ENCODE peak calls at places on chromosome 2, in nine cellular contexts. One of them, this sample, is unnamed.

GRCh38 chr2:213455316-213456008 is 171.2 kb downstream of the SPAG16 start:
- DNase-seq in stimulated activated CD8-positive, alpha-beta memory T cell treated with anti-CD3 and anti-CD28 coated beads, Interleukin-4, amount 100 ng/mL, for 1 hour: no peak
- DNase-seq in IMR-90: no peak
- DNase-seq in cardiac fibroblast: no peak
- DNase-seq in kidney epithelial cell: no peak
- DNase-seq in EL: no peak
- DNase-seq in stimulated activated CD4-positive, alpha-beta T cell treated with anti-CD3 and anti-CD28 coated beads, Interleukin-12 subunit alpha, Interleukin-12 subunit beta, amount 100 ng/mL, for 4 hours: no peak
- DNase-seq in body of pancreas: no peak
- DNase-seq in iris pigment epithelial cell: no peak
- DNase-seq in this sample: no peak

GRCh38 chr2:29397039-29397438 is 281.8 kb downstream of the CLIP4 start:
- DNase-seq in stimulated activated CD8-positive, alpha-beta memory T cell treated with anti-CD3 and anti-CD28 coated beads, Interleukin-4, amount 100 ng/mL, for 1 hour: no peak
- DNase-seq in IMR-90: peak; percentile 24
- DNase-seq in cardiac fibroblast: no peak
- DNase-seq in kidney epithelial cell: no peak
- DNase-seq in EL: peak; percentile 58
- DNase-seq in stimulated activated CD4-positive, alpha-beta T cell treated with anti-CD3 and anti-CD28 coated beads, Interleukin-12 subunit alpha, Interleukin-12 subunit beta, amount 100 ng/mL, for 4 hours: no peak
- DNase-seq in body of pancreas: no peak
- DNase-seq in iris pigment epithelial cell: peak; percentile 27
- DNase-seq in this sample: no peak

GRCh38 chr2:229270551-229271410 is at the start of gene PID1:
- DNase-seq in stimulated activated CD8-positive, alpha-beta memory T cell treated with anti-CD3 and anti-CD28 coated beads, Interleukin-4, amount 100 ng/mL, for 1 hour: no peak
- DNase-seq in IMR-90: peak; percentile 5
- DNase-seq in cardiac fibroblast: peak; percentile 55
- DNase-seq in kidney epithelial cell: no peak
- DNase-seq in EL: peak; percentile 56
- DNase-seq in stimulated activated CD4-positive, alpha-beta T cell treated with anti-CD3 and anti-CD28 coated beads, Interleukin-12 subunit alpha, Interleukin-12 subunit beta, amount 100 ng/mL, for 4 hours: no peak
- DNase-seq in body of pancreas: peak; percentile 23
- DNase-seq in iris pigment epithelial cell: peak; percentile 68
- DNase-seq in this sample: peak; percentile 45

GRCh38 chr2:25115902-25116301 is 52.5 kb downstream of the POMC start:
- DNase-seq in stimulated activated CD8-positive, alpha-beta memory T cell treated with anti-CD3 and anti-CD28 coated beads, Interleukin-4, amount 100 ng/mL, for 1 hour: no peak
- DNase-seq in IMR-90: peak; percentile 68
- DNase-seq in cardiac fibroblast: peak; percentile 37
- DNase-seq in kidney epithelial cell: no peak
- DNase-seq in EL: peak; percentile 28
- DNase-seq in stimulated activated CD4-positive, alpha-beta T cell treated with anti-CD3 and anti-CD28 coated beads, Interleukin-12 subunit alpha, Interleukin-12 subunit beta, amount 100 ng/mL, for 4 hours: no peak
- DNase-seq in body of pancreas: no peak
- DNase-seq in iris pigment epithelial cell: peak; percentile 75
- DNase-seq in this sample: no peak

GRCh38 chr2:127083819-127084503 is 23.0 kb downstream of the BIN1 start:
- DNase-seq in stimulated activated CD8-positive, alpha-beta memory T cell treated with anti-CD3 and anti-CD28 coated beads, Interleukin-4, amount 100 ng/mL, for 1 hour: no peak
- DNase-seq in IMR-90: peak; percentile 98
- DNase-seq in cardiac fibroblast: peak; percentile 93
- DNase-seq in kidney epithelial cell: peak; percentile 73
- DNase-seq in EL: peak; percentile 83
- DNase-seq in stimulated activated CD4-positive, alpha-beta T cell treated with anti-CD3 and anti-CD28 coated beads, Interleukin-12 subunit alpha, Interleukin-12 subunit beta, amount 100 ng/mL, for 4 hours: no peak
- DNase-seq in body of pancreas: peak; percentile 47
- DNase-seq in iris pigment epithelial cell: peak; percentile 96
- DNase-seq in this sample: peak; percentile 88

GRCh38 chr2:20641123-20641985 is 9.5 kb downstream of the HS1BP3 start:
- DNase-seq in stimulated activated CD8-positive, alpha-beta memory T cell treated with anti-CD3 and anti-CD28 coated beads, Interleukin-4, amount 100 ng/mL, for 1 hour: no peak
- DNase-seq in IMR-90: peak; percentile 77
- DNase-seq in cardiac fibroblast: peak; percentile 90
- DNase-seq in kidney epithelial cell: no peak
- DNase-seq in EL: peak; percentile 39
- DNase-seq in stimulated activated CD4-positive, alpha-beta T cell treated with anti-CD3 and anti-CD28 coated beads, Interleukin-12 subunit alpha, Interleukin-12 subunit beta, amount 100 ng/mL, for 4 hours: no peak
- DNase-seq in body of pancreas: no peak
- DNase-seq in iris pigment epithelial cell: peak; percentile 83
- DNase-seq in this sample: peak; percentile 59

GRCh38 chr2:235688511-235689426 is 194.9 kb downstream of the AGAP1 start:
- DNase-seq in stimulated activated CD8-positive, alpha-beta memory T cell treated with anti-CD3 and anti-CD28 coated beads, Interleukin-4, amount 100 ng/mL, for 1 hour: no peak
- DNase-seq in IMR-90: no peak
- DNase-seq in cardiac fibroblast: no peak
- DNase-seq in kidney epithelial cell: no peak
- DNase-seq in EL: no peak
- DNase-seq in stimulated activated CD4-positive, alpha-beta T cell treated with anti-CD3 and anti-CD28 coated beads, Interleukin-12 subunit alpha, Interleukin-12 subunit beta, amount 100 ng/mL, for 4 hours: no peak
- DNase-seq in body of pancreas: no peak
- DNase-seq in iris pigment epithelial cell: no peak
- DNase-seq in this sample: no peak

GRCh38 chr2:176763871-176764404 is 448.7 kb upstream of the HNRNPA3 start:
- DNase-seq in stimulated activated CD8-positive, alpha-beta memory T cell treated with anti-CD3 and anti-CD28 coated beads, Interleukin-4, amount 100 ng/mL, for 1 hour: no peak
- DNase-seq in IMR-90: no peak
- DNase-seq in cardiac fibroblast: no peak
- DNase-seq in kidney epithelial cell: no peak
- DNase-seq in EL: no peak
- DNase-seq in stimulated activated CD4-positive, alpha-beta T cell treated with anti-CD3 and anti-CD28 coated beads, Interleukin-12 subunit alpha, Interleukin-12 subunit beta, amount 100 ng/mL, for 4 hours: no peak
- DNase-seq in body of pancreas: no peak
- DNase-seq in iris pigment epithelial cell: no peak
- DNase-seq in this sample: no peak

GRCh38 chr2:72681016-72681995 is 144.5 kb downstream of the EXOC6B start:
- DNase-seq in stimulated activated CD8-positive, alpha-beta memory T cell treated with anti-CD3 and anti-CD28 coated beads, Interleukin-4, amount 100 ng/mL, for 1 hour: no peak
- DNase-seq in IMR-90: peak; percentile 12
- DNase-seq in cardiac fibroblast: peak; percentile 59
- DNase-seq in kidney epithelial cell: no peak
- DNase-seq in EL: no peak
- DNase-seq in stimulated activated CD4-positive, alpha-beta T cell treated with anti-CD3 and anti-CD28 coated beads, Interleukin-12 subunit alpha, Interleukin-12 subunit beta, amount 100 ng/mL, for 4 hours: no peak
- DNase-seq in body of pancreas: no peak
- DNase-seq in iris pigment epithelial cell: peak; percentile 33
- DNase-seq in this sample: peak; percentile 53

GRCh38 chr2:152825834-152826233 is 107.4 kb downstream of the ARL6IP6 start:
- DNase-seq in stimulated activated CD8-positive, alpha-beta memory T cell treated with anti-CD3 and anti-CD28 coated beads, Interleukin-4, amount 100 ng/mL, for 1 hour: no peak
- DNase-seq in IMR-90: peak; percentile 24
- DNase-seq in cardiac fibroblast: peak; percentile 11
- DNase-seq in kidney epithelial cell: no peak
- DNase-seq in EL: peak; percentile 80
- DNase-seq in stimulated activated CD4-positive, alpha-beta T cell treated with anti-CD3 and anti-CD28 coated beads, Interleukin-12 subunit alpha, Interleukin-12 subunit beta, amount 100 ng/mL, for 4 hours: no peak
- DNase-seq in body of pancreas: no peak
- DNase-seq in iris pigment epithelial cell: no peak
- DNase-seq in this sample: no peak

GRCh38 chr2:36376319-36376765 is 20.8 kb downstream of the CRIM1 start:
- DNase-seq in stimulated activated CD8-positive, alpha-beta memory T cell treated with anti-CD3 and anti-CD28 coated beads, Interleukin-4, amount 100 ng/mL, for 1 hour: no peak
- DNase-seq in IMR-90: peak; percentile 60
- DNase-seq in cardiac fibroblast: peak; percentile 59
- DNase-seq in kidney epithelial cell: no peak
- DNase-seq in EL: peak; percentile 64
- DNase-seq in stimulated activated CD4-positive, alpha-beta T cell treated with anti-CD3 and anti-CD28 coated beads, Interleukin-12 subunit alpha, Interleukin-12 subunit beta, amount 100 ng/mL, for 4 hours: no peak
- DNase-seq in body of pancreas: peak; percentile 80
- DNase-seq in iris pigment epithelial cell: peak; percentile 63
- DNase-seq in this sample: peak; percentile 76

GRCh38 chr2:100109986-100110980 is 32.1 kb downstream of the AFF3 start:
- DNase-seq in stimulated activated CD8-positive, alpha-beta memory T cell treated with anti-CD3 and anti-CD28 coated beads, Interleukin-4, amount 100 ng/mL, for 1 hour: no peak
- DNase-seq in IMR-90: no peak
- DNase-seq in cardiac fibroblast: no peak
- DNase-seq in kidney epithelial cell: no peak
- DNase-seq in EL: no peak
- DNase-seq in stimulated activated CD4-positive, alpha-beta T cell treated with anti-CD3 and anti-CD28 coated beads, Interleukin-12 subunit alpha, Interleukin-12 subunit beta, amount 100 ng/mL, for 4 hours: no peak
- DNase-seq in body of pancreas: no peak
- DNase-seq in iris pigment epithelial cell: no peak
- DNase-seq in this sample: no peak

GRCh38 chr2:10057231-10058107 is 14.1 kb downstream of the KLF11 start:
- DNase-seq in stimulated activated CD8-positive, alpha-beta memory T cell treated with anti-CD3 and anti-CD28 coated beads, Interleukin-4, amount 100 ng/mL, for 1 hour: no peak
- DNase-seq in IMR-90: peak; percentile 88
- DNase-seq in cardiac fibroblast: peak; percentile 85
- DNase-seq in kidney epithelial cell: no peak
- DNase-seq in EL: peak; percentile 74
- DNase-seq in stimulated activated CD4-positive, alpha-beta T cell treated with anti-CD3 and anti-CD28 coated beads, Interleukin-12 subunit alpha, Interleukin-12 subunit beta, amount 100 ng/mL, for 4 hours: no peak
- DNase-seq in body of pancreas: no peak
- DNase-seq in iris pigment epithelial cell: peak; percentile 67
- DNase-seq in this sample: peak; percentile 20

GRCh38 chr2:159111346-159111922 is 143.0 kb downstream of the TANC1 start:
- DNase-seq in stimulated activated CD8-positive, alpha-beta memory T cell treated with anti-CD3 and anti-CD28 coated beads, Interleukin-4, amount 100 ng/mL, for 1 hour: no peak
- DNase-seq in IMR-90: no peak
- DNase-seq in cardiac fibroblast: no peak
- DNase-seq in kidney epithelial cell: no peak
- DNase-seq in EL: peak; percentile 51
- DNase-seq in stimulated activated CD4-positive, alpha-beta T cell treated with anti-CD3 and anti-CD28 coated beads, Interleukin-12 subunit alpha, Interleukin-12 subunit beta, amount 100 ng/mL, for 4 hours: no peak
- DNase-seq in body of pancreas: no peak
- DNase-seq in iris pigment epithelial cell: no peak
- DNase-seq in this sample: peak; percentile 39

GRCh38 chr2:14633031-14633430 is 514 bp downstream of the LRATD1 start:
- DNase-seq in stimulated activated CD8-positive, alpha-beta memory T cell treated with anti-CD3 and anti-CD28 coated beads, Interleukin-4, amount 100 ng/mL, for 1 hour: no peak
- DNase-seq in IMR-90: no peak
- DNase-seq in cardiac fibroblast: no peak
- DNase-seq in kidney epithelial cell: no peak
- DNase-seq in EL: peak; percentile 4
- DNase-seq in stimulated activated CD4-positive, alpha-beta T cell treated with anti-CD3 and anti-CD28 coated beads, Interleukin-12 subunit alpha, Interleukin-12 subunit beta, amount 100 ng/mL, for 4 hours: no peak
- DNase-seq in body of pancreas: peak; percentile 17
- DNase-seq in iris pigment epithelial cell: no peak
- DNase-seq in this sample: peak; percentile 5

GRCh38 chr2:234446404-234447076 is 50.3 kb downstream of the ARL4C start:
- DNase-seq in stimulated activated CD8-positive, alpha-beta memory T cell treated with anti-CD3 and anti-CD28 coated beads, Interleukin-4, amount 100 ng/mL, for 1 hour: peak; percentile 48
- DNase-seq in IMR-90: no peak
- DNase-seq in cardiac fibroblast: no peak
- DNase-seq in kidney epithelial cell: no peak
- DNase-seq in EL: no peak
- DNase-seq in stimulated activated CD4-positive, alpha-beta T cell treated with anti-CD3 and anti-CD28 coated beads, Interleukin-12 subunit alpha, Interleukin-12 subunit beta, amount 100 ng/mL, for 4 hours: peak; percentile 51
- DNase-seq in body of pancreas: peak; percentile 26
- DNase-seq in iris pigment epithelial cell: peak; percentile 48
- DNase-seq in this sample: peak; percentile 67

GRCh38 chr2:128359841-128360240 is 41.2 kb upstream of the HS6ST1 start:
- DNase-seq in stimulated activated CD8-positive, alpha-beta memory T cell treated with anti-CD3 and anti-CD28 coated beads, Interleukin-4, amount 100 ng/mL, for 1 hour: no peak
- DNase-seq in IMR-90: no peak
- DNase-seq in cardiac fibroblast: no peak
- DNase-seq in kidney epithelial cell: no peak
- DNase-seq in EL: no peak
- DNase-seq in stimulated activated CD4-positive, alpha-beta T cell treated with anti-CD3 and anti-CD28 coated beads, Interleukin-12 subunit alpha, Interleukin-12 subunit beta, amount 100 ng/mL, for 4 hours: no peak
- DNase-seq in body of pancreas: no peak
- DNase-seq in iris pigment epithelial cell: no peak
- DNase-seq in this sample: no peak

GRCh38 chr2:16950436-16950835 is 284.8 kb upstream of the CYRIA start:
- DNase-seq in stimulated activated CD8-positive, alpha-beta memory T cell treated with anti-CD3 and anti-CD28 coated beads, Interleukin-4, amount 100 ng/mL, for 1 hour: no peak
- DNase-seq in IMR-90: no peak
- DNase-seq in cardiac fibroblast: no peak
- DNase-seq in kidney epithelial cell: no peak
- DNase-seq in EL: no peak
- DNase-seq in stimulated activated CD4-positive, alpha-beta T cell treated with anti-CD3 and anti-CD28 coated beads, Interleukin-12 subunit alpha, Interleukin-12 subunit beta, amount 100 ng/mL, for 4 hours: no peak
- DNase-seq in body of pancreas: no peak
- DNase-seq in iris pigment epithelial cell: no peak
- DNase-seq in this sample: no peak